ENCODE peak calls at places on chromosomes 13 and 19, in eight cellular contexts. One of them, this sample, is unnamed.

GRCh38 chr19:862529-863304 is 3.3 kb downstream of the CFD start:
- DNase-seq in OCI-LY7: peak; percentile 89
- DNase-seq in Caki2: no peak
- DNase-seq in psoas muscle: peak; percentile 85
- DNase-seq in DND-41: peak; percentile 60
- DNase-seq in stimulated activated CD8-positive, alpha-beta memory T cell treated with anti-CD3 and anti-CD28 coated beads, Interleukin-15, amount 100 ng/mL, for 1 hour: peak; percentile 63
- DNase-seq in caudate nucleus: no peak
- DNase-seq in endothelial cell of umbilical vein: peak; percentile 47
- DNase-seq in this sample: no peak

GRCh38 chr13:106156468-106156867 is 379.0 kb downstream of the EFNB2 start:
- DNase-seq in OCI-LY7: no peak
- DNase-seq in Caki2: peak; percentile 77
- DNase-seq in stimulated activated CD8-positive, alpha-beta memory T cell treated with anti-CD3 and anti-CD28 coated beads, Interleukin-15, amount 100 ng/mL, for 1 hour: no peak
- DNase-seq in endothelial cell of umbilical vein: peak; percentile 70
- DNase-seq in DND-41: no peak
- DNase-seq in psoas muscle: no peak
- DNase-seq in caudate nucleus: no peak
- DNase-seq in this sample: peak; percentile 84

GRCh38 chr19:16019691-16020448 is 56.4 kb upstream of the TPM4 start:
- DNase-seq in OCI-LY7: no peak
- DNase-seq in caudate nucleus: no peak
- DNase-seq in DND-41: no peak
- DNase-seq in stimulated activated CD8-positive, alpha-beta memory T cell treated with anti-CD3 and anti-CD28 coated beads, Interleukin-15, amount 100 ng/mL, for 1 hour: no peak
- DNase-seq in Caki2: no peak
- DNase-seq in psoas muscle: no peak
- DNase-seq in endothelial cell of umbilical vein: no peak
- DNase-seq in this sample: no peak

GRCh38 chr13:101465877-101466276 is 13.4 kb downstream of the ITGBL1 start:
- DNase-seq in DND-41: no peak
- DNase-seq in stimulated activated CD8-positive, alpha-beta memory T cell treated with anti-CD3 and anti-CD28 coated beads, Interleukin-15, amount 100 ng/mL, for 1 hour: no peak
- DNase-seq in OCI-LY7: no peak
- DNase-seq in Caki2: no peak
- DNase-seq in caudate nucleus: no peak
- DNase-seq in endothelial cell of umbilical vein: peak; percentile 7
- DNase-seq in psoas muscle: no peak
- DNase-seq in this sample: no peak

GRCh38 chr19:33809960-33810359 is 13.3 kb downstream of the KCTD15 start:
- DNase-seq in DND-41: no peak
- DNase-seq in caudate nucleus: no peak
- DNase-seq in Caki2: no peak
- DNase-seq in endothelial cell of umbilical vein: peak; percentile 58
- DNase-seq in psoas muscle: peak; percentile 39
- DNase-seq in stimulated activated CD8-positive, alpha-beta memory T cell treated with anti-CD3 and anti-CD28 coated beads, Interleukin-15, amount 100 ng/mL, for 1 hour: no peak
- DNase-seq in OCI-LY7: no peak
- DNase-seq in this sample: no peak

GRCh38 chr13:67549331-67549730 is 319.2 kb upstream of the PCDH9 start:
- DNase-seq in caudate nucleus: no peak
- DNase-seq in stimulated activated CD8-positive, alpha-beta memory T cell treated with anti-CD3 and anti-CD28 coated beads, Interleukin-15, amount 100 ng/mL, for 1 hour: no peak
- DNase-seq in OCI-LY7: no peak
- DNase-seq in DND-41: no peak
- DNase-seq in endothelial cell of umbilical vein: no peak
- DNase-seq in Caki2: peak; percentile 1
- DNase-seq in psoas muscle: no peak
- DNase-seq in this sample: peak; percentile 16

GRCh38 chr19:40503300-40503699 is 36.5 kb downstream of the SPTBN4 start:
- DNase-seq in OCI-LY7: no peak
- DNase-seq in psoas muscle: no peak
- DNase-seq in endothelial cell of umbilical vein: no peak
- DNase-seq in Caki2: no peak
- DNase-seq in stimulated activated CD8-positive, alpha-beta memory T cell treated with anti-CD3 and anti-CD28 coated beads, Interleukin-15, amount 100 ng/mL, for 1 hour: no peak
- DNase-seq in caudate nucleus: peak; percentile 66
- DNase-seq in DND-41: peak; percentile 51
- DNase-seq in this sample: no peak

GRCh38 chr19:28984315-28984714 is 228.6 kb downstream of the UQCRFS1 start:
- DNase-seq in DND-41: no peak
- DNase-seq in stimulated activated CD8-positive, alpha-beta memory T cell treated with anti-CD3 and anti-CD28 coated beads, Interleukin-15, amount 100 ng/mL, for 1 hour: no peak
- DNase-seq in caudate nucleus: no peak
- DNase-seq in Caki2: no peak
- DNase-seq in psoas muscle: no peak
- DNase-seq in OCI-LY7: no peak
- DNase-seq in endothelial cell of umbilical vein: no peak
- DNase-seq in this sample: no peak

GRCh38 chr19:40415799-40416198 is 2.6 kb upstream of the PRX start:
- DNase-seq in DND-41: no peak
- DNase-seq in caudate nucleus: no peak
- DNase-seq in psoas muscle: no peak
- DNase-seq in stimulated activated CD8-positive, alpha-beta memory T cell treated with anti-CD3 and anti-CD28 coated beads, Interleukin-15, amount 100 ng/mL, for 1 hour: no peak
- DNase-seq in Caki2: no peak
- DNase-seq in OCI-LY7: no peak
- DNase-seq in endothelial cell of umbilical vein: no peak
- DNase-seq in this sample: no peak

GRCh38 chr13:26967119-26968038 is 204.2 kb downstream of the USP12 start:
- DNase-seq in stimulated activated CD8-positive, alpha-beta memory T cell treated with anti-CD3 and anti-CD28 coated beads, Interleukin-15, amount 100 ng/mL, for 1 hour: no peak
- DNase-seq in OCI-LY7: no peak
- DNase-seq in endothelial cell of umbilical vein: no peak
- DNase-seq in caudate nucleus: no peak
- DNase-seq in psoas muscle: no peak
- DNase-seq in Caki2: no peak
- DNase-seq in DND-41: no peak
- DNase-seq in this sample: no peak

GRCh38 chr13:75960538-75960994 is 324.4 kb downstream of the LMO7 start:
- DNase-seq in psoas muscle: no peak
- DNase-seq in endothelial cell of umbilical vein: no peak
- DNase-seq in DND-41: no peak
- DNase-seq in stimulated activated CD8-positive, alpha-beta memory T cell treated with anti-CD3 and anti-CD28 coated beads, Interleukin-15, amount 100 ng/mL, for 1 hour: no peak
- DNase-seq in Caki2: no peak
- DNase-seq in OCI-LY7: no peak
- DNase-seq in caudate nucleus: no peak
- DNase-seq in this sample: no peak

GRCh38 chr19:10718205-10719196 is 622 bp downstream of the DNM2 start:
- DNase-seq in psoas muscle: peak; percentile 77
- DNase-seq in DND-41: peak; percentile 66
- DNase-seq in Caki2: no peak
- DNase-seq in endothelial cell of umbilical vein: peak; percentile 26
- DNase-seq in caudate nucleus: no peak
- DNase-seq in stimulated activated CD8-positive, alpha-beta memory T cell treated with anti-CD3 and anti-CD28 coated beads, Interleukin-15, amount 100 ng/mL, for 1 hour: no peak
- DNase-seq in OCI-LY7: peak; percentile 63
- DNase-seq in this sample: peak; percentile 30

GRCh38 chr19:1019980-1020867 is 699 bp downstream of the TMEM259 start:
- DNase-seq in Caki2: no peak
- DNase-seq in OCI-LY7: peak; percentile 70
- DNase-seq in psoas muscle: peak; percentile 79
- DNase-seq in stimulated activated CD8-positive, alpha-beta memory T cell treated with anti-CD3 and anti-CD28 coated beads, Interleukin-15, amount 100 ng/mL, for 1 hour: no peak
- DNase-seq in DND-41: peak; percentile 50
- DNase-seq in endothelial cell of umbilical vein: peak; percentile 30
- DNase-seq in caudate nucleus: no peak
- DNase-seq in this sample: no peak

GRCh38 chr13:109989686-109990085 is 203.3 kb upstream of the IRS2 start:
- DNase-seq in endothelial cell of umbilical vein: no peak
- DNase-seq in OCI-LY7: no peak
- DNase-seq in psoas muscle: no peak
- DNase-seq in stimulated activated CD8-positive, alpha-beta memory T cell treated with anti-CD3 and anti-CD28 coated beads, Interleukin-15, amount 100 ng/mL, for 1 hour: no peak
- DNase-seq in caudate nucleus: no peak
- DNase-seq in Caki2: no peak
- DNase-seq in DND-41: no peak
- DNase-seq in this sample: no peak

GRCh38 chr19:5025027-5025426 is 56.1 kb downstream of the KDM4B start:
- DNase-seq in caudate nucleus: no peak
- DNase-seq in DND-41: no peak
- DNase-seq in OCI-LY7: no peak
- DNase-seq in psoas muscle: no peak
- DNase-seq in Caki2: no peak
- DNase-seq in endothelial cell of umbilical vein: no peak
- DNase-seq in stimulated activated CD8-positive, alpha-beta memory T cell treated with anti-CD3 and anti-CD28 coated beads, Interleukin-15, amount 100 ng/mL, for 1 hour: no peak
- DNase-seq in this sample: no peak

GRCh38 chr19:47109541-47110375 is 3.8 kb downstream of the ZC3H4 start:
- DNase-seq in OCI-LY7: peak; percentile 56
- DNase-seq in DND-41: peak; percentile 51
- DNase-seq in stimulated activated CD8-positive, alpha-beta memory T cell treated with anti-CD3 and anti-CD28 coated beads, Interleukin-15, amount 100 ng/mL, for 1 hour: no peak
- DNase-seq in Caki2: no peak
- DNase-seq in psoas muscle: no peak
- DNase-seq in caudate nucleus: no peak
- DNase-seq in endothelial cell of umbilical vein: peak; percentile 89
- DNase-seq in this sample: no peak

GRCh38 chr13:110328509-110328908 is 21.4 kb downstream of the COL4A2 start:
- DNase-seq in Caki2: no peak
- DNase-seq in psoas muscle: no peak
- DNase-seq in DND-41: no peak
- DNase-seq in OCI-LY7: no peak
- DNase-seq in stimulated activated CD8-positive, alpha-beta memory T cell treated with anti-CD3 and anti-CD28 coated beads, Interleukin-15, amount 100 ng/mL, for 1 hour: no peak
- DNase-seq in caudate nucleus: no peak
- DNase-seq in endothelial cell of umbilical vein: no peak
- DNase-seq in this sample: no peak

GRCh38 chr19:18173054-18173571 is 500 bp upstream of the IFI30 start:
- DNase-seq in caudate nucleus: no peak
- DNase-seq in endothelial cell of umbilical vein: no peak
- DNase-seq in stimulated activated CD8-positive, alpha-beta memory T cell treated with anti-CD3 and anti-CD28 coated beads, Interleukin-15, amount 100 ng/mL, for 1 hour: no peak
- DNase-seq in Caki2: no peak
- DNase-seq in psoas muscle: peak; percentile 80
- DNase-seq in DND-41: no peak
- DNase-seq in OCI-LY7: peak; percentile 44
- DNase-seq in this sample: no peak

GRCh38 chr19:37654525-37654832 is 786 bp downstream of the ZFP30 start:
- DNase-seq in psoas muscle: no peak
- DNase-seq in caudate nucleus: no peak
- DNase-seq in stimulated activated CD8-positive, alpha-beta memory T cell treated with anti-CD3 and anti-CD28 coated beads, Interleukin-15, amount 100 ng/mL, for 1 hour: no peak
- DNase-seq in endothelial cell of umbilical vein: peak; percentile 48
- DNase-seq in Caki2: peak; percentile 58
- DNase-seq in OCI-LY7: peak; percentile 22
- DNase-seq in DND-41: no peak
- DNase-seq in this sample: peak; percentile 42

GRCh38 chr13:74136089-74136658 is 2.0 kb upstream of the KLF12 start:
- DNase-seq in OCI-LY7: peak; percentile 36
- DNase-seq in DND-41: peak; percentile 64
- DNase-seq in endothelial cell of umbilical vein: peak; percentile 62
- DNase-seq in Caki2: no peak
- DNase-seq in stimulated activated CD8-positive, alpha-beta memory T cell treated with anti-CD3 and anti-CD28 coated beads, Interleukin-15, amount 100 ng/mL, for 1 hour: no peak
- DNase-seq in psoas muscle: peak; percentile 52
- DNase-seq in caudate nucleus: no peak
- DNase-seq in this sample: peak; percentile 30

GRCh38 chr13:43054803-43055802 is 31.7 kb downstream of the DNAJC15 start:
- DNase-seq in DND-41: peak; percentile 51
- DNase-seq in psoas muscle: peak; percentile 46
- DNase-seq in stimulated activated CD8-positive, alpha-beta memory T cell treated with anti-CD3 and anti-CD28 coated beads, Interleukin-15, amount 100 ng/mL, for 1 hour: no peak
- DNase-seq in OCI-LY7: peak; percentile 49
- DNase-seq in Caki2: peak; percentile 15
- DNase-seq in caudate nucleus: no peak
- DNase-seq in endothelial cell of umbilical vein: peak; percentile 69
- DNase-seq in this sample: peak; percentile 16

GRCh38 chr19:41354343-41354974 is 737 bp upstream of the TGFB1 start:
- DNase-seq in OCI-LY7: no peak
- DNase-seq in stimulated activated CD8-positive, alpha-beta memory T cell treated with anti-CD3 and anti-CD28 coated beads, Interleukin-15, amount 100 ng/mL, for 1 hour: no peak
- DNase-seq in caudate nucleus: no peak
- DNase-seq in Caki2: no peak
- DNase-seq in psoas muscle: no peak
- DNase-seq in endothelial cell of umbilical vein: no peak
- DNase-seq in DND-41: no peak
- DNase-seq in this sample: no peak

GRCh38 chr13:97057196-97057595 is 62.9 kb upstream of the OXGR1 start:
- DNase-seq in OCI-LY7: no peak
- DNase-seq in caudate nucleus: no peak
- DNase-seq in DND-41: no peak
- DNase-seq in Caki2: no peak
- DNase-seq in psoas muscle: no peak
- DNase-seq in stimulated activated CD8-positive, alpha-beta memory T cell treated with anti-CD3 and anti-CD28 coated beads, Interleukin-15, amount 100 ng/mL, for 1 hour: no peak
- DNase-seq in endothelial cell of umbilical vein: no peak
- DNase-seq in this sample: no peak

GRCh38 chr19:36160821-36161596 is 8.8 kb upstream of the COX7A1 start:
- DNase-seq in stimulated activated CD8-positive, alpha-beta memory T cell treated with anti-CD3 and anti-CD28 coated beads, Interleukin-15, amount 100 ng/mL, for 1 hour: no peak
- DNase-seq in OCI-LY7: no peak
- DNase-seq in psoas muscle: no peak
- DNase-seq in DND-41: no peak
- DNase-seq in caudate nucleus: no peak
- DNase-seq in endothelial cell of umbilical vein: no peak
- DNase-seq in Caki2: no peak
- DNase-seq in this sample: no peak

GRCh38 chr13:112445411-112446271 is 69.5 kb downstream of the SPACA7 start:
- DNase-seq in caudate nucleus: no peak
- DNase-seq in DND-41: no peak
- DNase-seq in Caki2: no peak
- DNase-seq in psoas muscle: peak; percentile 28
- DNase-seq in endothelial cell of umbilical vein: no peak
- DNase-seq in OCI-LY7: no peak
- DNase-seq in stimulated activated CD8-positive, alpha-beta memory T cell treated with anti-CD3 and anti-CD28 coated beads, Interleukin-15, amount 100 ng/mL, for 1 hour: no peak
- DNase-seq in this sample: no peak

GRCh38 chr13:50378513-50378970 is 363.3 kb downstream of the KCNRG start:
- DNase-seq in stimulated activated CD8-positive, alpha-beta memory T cell treated with anti-CD3 and anti-CD28 coated beads, Interleukin-15, amount 100 ng/mL, for 1 hour: no peak
- DNase-seq in DND-41: peak; percentile 72
- DNase-seq in Caki2: no peak
- DNase-seq in OCI-LY7: peak; percentile 85
- DNase-seq in caudate nucleus: no peak
- DNase-seq in endothelial cell of umbilical vein: no peak
- DNase-seq in psoas muscle: no peak
- DNase-seq in this sample: no peak

GRCh38 chr13:99340638-99341037 is 33.4 kb upstream of the GPR183 start:
- DNase-seq in endothelial cell of umbilical vein: no peak
- DNase-seq in stimulated activated CD8-positive, alpha-beta memory T cell treated with anti-CD3 and anti-CD28 coated beads, Interleukin-15, amount 100 ng/mL, for 1 hour: no peak
- DNase-seq in OCI-LY7: no peak
- DNase-seq in caudate nucleus: no peak
- DNase-seq in DND-41: no peak
- DNase-seq in Caki2: no peak
- DNase-seq in psoas muscle: no peak
- DNase-seq in this sample: no peak

GRCh38 chr13:78709028-78709427 is 50.1 kb upstream of the OBI1 start:
- DNase-seq in caudate nucleus: no peak
- DNase-seq in OCI-LY7: no peak
- DNase-seq in stimulated activated CD8-positive, alpha-beta memory T cell treated with anti-CD3 and anti-CD28 coated beads, Interleukin-15, amount 100 ng/mL, for 1 hour: no peak
- DNase-seq in psoas muscle: no peak
- DNase-seq in Caki2: no peak
- DNase-seq in DND-41: no peak
- DNase-seq in endothelial cell of umbilical vein: peak; percentile 24
- DNase-seq in this sample: no peak

GRCh38 chr19:35459414-35460082 is 11.5 kb downstream of the FFAR2 start:
- DNase-seq in DND-41: no peak
- DNase-seq in stimulated activated CD8-positive, alpha-beta memory T cell treated with anti-CD3 and anti-CD28 coated beads, Interleukin-15, amount 100 ng/mL, for 1 hour: no peak
- DNase-seq in OCI-LY7: no peak
- DNase-seq in Caki2: no peak
- DNase-seq in endothelial cell of umbilical vein: peak; percentile 47
- DNase-seq in psoas muscle: peak; percentile 77
- DNase-seq in caudate nucleus: no peak
- DNase-seq in this sample: no peak

GRCh38 chr19:6501740-6502648 is at the start of gene TUBB4A:
- DNase-seq in OCI-LY7: peak; percentile 84
- DNase-seq in caudate nucleus: peak; percentile 85
- DNase-seq in Caki2: no peak
- DNase-seq in endothelial cell of umbilical vein: no peak
- DNase-seq in stimulated activated CD8-positive, alpha-beta memory T cell treated with anti-CD3 and anti-CD28 coated beads, Interleukin-15, amount 100 ng/mL, for 1 hour: no peak
- DNase-seq in psoas muscle: peak; percentile 63
- DNase-seq in DND-41: peak; percentile 28
- DNase-seq in this sample: peak; percentile 26

GRCh38 chr19:22945560-22945959 is 57.4 kb downstream of the ZNF728 start:
- DNase-seq in Caki2: no peak
- DNase-seq in caudate nucleus: no peak
- DNase-seq in stimulated activated CD8-positive, alpha-beta memory T cell treated with anti-CD3 and anti-CD28 coated beads, Interleukin-15, amount 100 ng/mL, for 1 hour: no peak
- DNase-seq in endothelial cell of umbilical vein: no peak
- DNase-seq in DND-41: peak; percentile 20
- DNase-seq in psoas muscle: no peak
- DNase-seq in OCI-LY7: peak; percentile 69
- DNase-seq in this sample: peak; percentile 4

GRCh38 chr13:25046274-25046984 is 49.5 kb upstream of the PABPC3 start:
- DNase-seq in psoas muscle: no peak
- DNase-seq in stimulated activated CD8-positive, alpha-beta memory T cell treated with anti-CD3 and anti-CD28 coated beads, Interleukin-15, amount 100 ng/mL, for 1 hour: no peak
- DNase-seq in DND-41: no peak
- DNase-seq in Caki2: no peak
- DNase-seq in endothelial cell of umbilical vein: no peak
- DNase-seq in OCI-LY7: no peak
- DNase-seq in caudate nucleus: no peak
- DNase-seq in this sample: no peak

GRCh38 chr13:46195017-46195416 is 13.0 kb upstream of the LCP1 start:
- DNase-seq in OCI-LY7: no peak
- DNase-seq in psoas muscle: no peak
- DNase-seq in Caki2: no peak
- DNase-seq in caudate nucleus: no peak
- DNase-seq in DND-41: no peak
- DNase-seq in stimulated activated CD8-positive, alpha-beta memory T cell treated with anti-CD3 and anti-CD28 coated beads, Interleukin-15, amount 100 ng/mL, for 1 hour: no peak
- DNase-seq in endothelial cell of umbilical vein: no peak
- DNase-seq in this sample: no peak

GRCh38 chr19:13483215-13483614 is 23.1 kb downstream of the CACNA1A start:
- DNase-seq in stimulated activated CD8-positive, alpha-beta memory T cell treated with anti-CD3 and anti-CD28 coated beads, Interleukin-15, amount 100 ng/mL, for 1 hour: no peak
- DNase-seq in OCI-LY7: peak; percentile 6
- DNase-seq in psoas muscle: no peak
- DNase-seq in Caki2: no peak
- DNase-seq in DND-41: no peak
- DNase-seq in endothelial cell of umbilical vein: no peak
- DNase-seq in caudate nucleus: no peak
- DNase-seq in this sample: no peak